ENCODE peak calls at places on chromosomes 3 and 15, in nine cellular contexts. G is SK-MEL-5, B is fibroblast of the conjunctiva, H is astrocyte of the spinal cord, D is RPMI7951, F is GM23338, T is IMR-90, A is colonic mucosa, R is NCI-H774. J is an unnamed sample.

GRCh38 chr3:72580910-72581309 is 267.3 kb downstream of the SHQ1 start:
- DNase-seq in A (no peak), D (no peak), G (no peak), T (no peak), B (no peak), H (no peak), R (no peak), F (no peak), J (no peak)

GRCh38 chr15:38961886-38962285 is 397.3 kb upstream of the RASGRP1 start:
- DNase-seq in T (peak), G (no peak), H (no peak), B (peak), F (no peak), A (no peak), R (no peak), D (peak), J (no peak)

GRCh38 chr3:166663194-166663593 is 716.9 kb downstream of the ZBBX start:
- DNase-seq in G (no peak), D (no peak), B (no peak), T (no peak), R (no peak), H (no peak), F (no peak), A (no peak), J (no peak)

GRCh38 chr3:31533169-31533870 is 595 bp downstream of the STT3B start:
- DNase-seq in T (peak), A (peak), D (peak), B (no peak), F (peak), H (peak), R (no peak), G (peak), J (no peak)

GRCh38 chr3:169668957-169669681 is 5.6 kb upstream of the MECOM start:
- DNase-seq in H (peak), D (peak), T (peak), G (peak), A (peak), F (peak), R (peak), B (no peak), J (no peak)

GRCh38 chr3:170499562-170500156 is 81.0 kb downstream of the CLDN11 start:
- DNase-seq in T (peak), R (no peak), B (peak), D (peak), A (peak), F (peak), H (peak), G (peak), J (no peak)

GRCh38 chr3:185153861-185154629 is 1.2 kb upstream of the C3orf70 start:
- DNase-seq in H (no peak), A (no peak), B (no peak), R (no peak), F (peak), G (no peak), D (no peak), T (no peak), J (no peak)

GRCh38 chr3:163576314-163576713 is 1502.0 kb downstream of the SI start:
- DNase-seq in B (no peak), G (no peak), R (no peak), H (no peak), F (no peak), D (no peak), A (no peak), T (no peak), J (no peak)

GRCh38 chr3:155292133-155292532 is 1.4 kb downstream of the STRIT1 start:
- DNase-seq in H (no peak), D (no peak), A (no peak), R (no peak), B (peak), G (no peak), F (no peak), T (peak), J (no peak)

GRCh38 chr3:177523072-177523675 is 325.9 kb upstream of the TBL1XR1 start:
- DNase-seq in T (no peak), F (no peak), B (no peak), G (no peak), A (no peak), D (no peak), R (no peak), H (no peak), J (no peak)

GRCh38 chr3:4507010-4507596 is 14.0 kb downstream of the ITPR1 start:
- DNase-seq in H (no peak), B (peak), F (no peak), R (no peak), G (no peak), T (peak), A (no peak), D (no peak), J (no peak)

GRCh38 chr3:47475029-47475569 is 642 bp downstream of the SCAP start:
- DNase-seq in H (peak), G (no peak), B (no peak), F (peak), A (peak), T (peak), D (peak), R (no peak), J (no peak)

GRCh38 chr3:47005212-47006144 is 26.0 kb downstream of the NBEAL2 start:
- DNase-seq in R (no peak), H (no peak), B (no peak), D (no peak), T (no peak), A (no peak), F (no peak), G (no peak), J (no peak)

GRCh38 chr3:14490831-14491230 is 49.3 kb downstream of the GRIP2 start:
- DNase-seq in T (no peak), B (no peak), R (no peak), G (no peak), H (no peak), D (peak), A (no peak), F (no peak), J (no peak)

GRCh38 chr3:138257986-138258385 is 70.9 kb downstream of the ARMC8 start:
- DNase-seq in D (no peak), F (no peak), T (no peak), B (no peak), R (no peak), A (no peak), G (no peak), H (no peak), J (no peak)

GRCh38 chr3:52231502-52232278 is 6.2 kb upstream of the TLR9 start:
- DNase-seq in A (peak), G (peak), T (peak), H (no peak), F (peak), R (no peak), D (peak), B (no peak), J (no peak)

GRCh38 chr15:99438222-99438592 is 127.6 kb upstream of the MEF2A start:
- DNase-seq in A (no peak), D (no peak), T (no peak), F (no peak), H (no peak), R (no peak), B (no peak), G (no peak), J (no peak)

GRCh38 chr3:186849392-186849975 is 7.0 kb downstream of the ADIPOQ start:
- DNase-seq in D (peak), R (no peak), H (peak), B (no peak), F (peak), T (peak), G (peak), A (no peak), J (no peak)

GRCh38 chr3:37458162-37458895 is 283.9 kb upstream of the LRRFIP2 start:
- DNase-seq in T (no peak), F (no peak), D (peak), A (no peak), R (no peak), H (no peak), B (no peak), G (no peak), J (no peak)

GRCh38 chr15:71152542-71152941 is 37.3 kb downstream of the THSD4 start:
- DNase-seq in F (no peak), B (no peak), H (no peak), A (no peak), T (no peak), R (no peak), G (no peak), D (peak), J (no peak)

GRCh38 chr3:23961064-23961463 is 16.0 kb downstream of the NR1D2 start:
- DNase-seq in H (no peak), B (no peak), R (no peak), D (no peak), G (no peak), T (peak), A (no peak), F (no peak), J (no peak)

GRCh38 chr15:61084944-61085367 is 144.1 kb downstream of the RORA start:
- DNase-seq in B (no peak), F (peak), D (no peak), T (no peak), R (no peak), A (peak), G (no peak), H (peak), J (peak)

GRCh38 chr3:37814547-37814946 is 47.1 kb upstream of the CTDSPL start:
- DNase-seq in A (no peak), G (peak), B (no peak), R (no peak), T (peak), F (peak), D (peak), H (peak), J (no peak)

GRCh38 chr3:44309500-44309899 is 29.1 kb upstream of the TCAIM start:
- DNase-seq in T (no peak), F (no peak), G (no peak), R (no peak), D (no peak), B (no peak), A (no peak), H (no peak), J (no peak)

GRCh38 chr3:157738441-157738840 is 235.2 kb upstream of the VEPH1 start:
- DNase-seq in D (no peak), B (no peak), T (no peak), A (no peak), R (no peak), G (no peak), F (no peak), H (no peak), J (no peak)

GRCh38 chr3:107683447-107683846 is 160.7 kb downstream of the BBX start:
- DNase-seq in F (no peak), R (no peak), D (no peak), T (peak), B (no peak), H (peak), A (no peak), G (no peak), J (no peak)

GRCh38 chr3:142595581-142595950 is 627 bp upstream of the PLS1 start:
- DNase-seq in F (no peak), H (peak), R (no peak), B (peak), T (peak), A (no peak), D (peak), G (peak), J (no peak)

GRCh38 chr3:44648564-44649229 is at the start of gene ZNF35:
- DNase-seq in D (no peak), B (peak), F (peak), A (peak), H (peak), G (no peak), R (peak), T (peak), J (peak)

GRCh38 chr15:77821188-77821958 is 188.7 kb upstream of the LINGO1 start:
- DNase-seq in R (peak), T (peak), A (peak), G (peak), H (peak), F (peak), B (peak), D (peak), J (no peak)

GRCh38 chr3:163328680-163329079 is 1749.6 kb downstream of the SI start:
- DNase-seq in F (peak), G (peak), H (no peak), B (no peak), D (no peak), T (no peak), R (no peak), A (no peak), J (peak)

GRCh38 chr15:94404733-94405283 is 173.4 kb downstream of the MCTP2 start:
- DNase-seq in D (no peak), R (no peak), H (no peak), F (no peak), G (no peak), A (no peak), B (no peak), T (no peak), J (no peak)

GRCh38 chr3:172040078-172040975 is 949 bp downstream of the FNDC3B start:
- DNase-seq in R (peak), A (peak), B (peak), F (peak), H (peak), T (peak), G (peak), D (peak), J (no peak)

GRCh38 chr15:92582206-92582605 is 73.4 kb downstream of the FAM174B start:
- DNase-seq in B (no peak), H (no peak), T (no peak), G (no peak), A (no peak), D (no peak), R (no peak), F (no peak), J (no peak)

GRCh38 chr3:129061888-129062834 is 1.6 kb downstream of the GP9 start:
- DNase-seq in G (no peak), F (no peak), D (no peak), H (no peak), T (no peak), R (no peak), A (no peak), B (no peak), J (no peak)

GRCh38 chr3:41362638-41363559 is 163.6 kb downstream of the CTNNB1 start:
- DNase-seq in H (peak), G (no peak), F (peak), T (no peak), A (no peak), B (no peak), D (no peak), R (no peak), J (peak)

GRCh38 chr3:51937611-51938450 is 3.9 kb downstream of the RRP9 start:
- DNase-seq in F (no peak), D (no peak), B (no peak), T (no peak), G (no peak), R (no peak), H (no peak), A (no peak), J (no peak)

GRCh38 chr3:1883489-1883888 is 215.2 kb upstream of the CNTN4 start:
- DNase-seq in T (no peak), G (no peak), F (no peak), D (no peak), R (no peak), H (no peak), A (no peak), B (no peak), J (no peak)

GRCh38 chr3:13229291-13229949 is 156.2 kb upstream of the IQSEC1 start:
- DNase-seq in G (peak), B (no peak), R (no peak), D (peak), A (no peak), F (peak), H (no peak), T (peak), J (peak)

GRCh38 chr3:98994128-98994762 is 92.8 kb upstream of the DCBLD2 start:
- DNase-seq in F (peak), R (no peak), B (peak), D (peak), H (peak), A (no peak), T (peak), G (peak), J (peak)

GRCh38 chr3:154427685-154428291 is 2.2 kb downstream of the GPR149 start:
- DNase-seq in H (no peak), B (no peak), A (no peak), F (peak), R (peak), D (no peak), G (peak), T (no peak), J (no peak)